ENCODE peak calls at places on chromosomes 5 and 9, in four cellular contexts. One of them, this sample, is unnamed.
A peak's percentile ranks its signal among the peaks of the same experiment; 100 is the strongest.

GRCh38 chr5:59275537-59276276 is 617.8 kb downstream of the PDE4D start:
- DNase-seq in IMR-90: peak; percentile 6
- DNase-seq in mesenchymal stem cell: peak; percentile 82
- DNase-seq in H1: no peak
- DNase-seq in this sample: peak; percentile 46

GRCh38 chr9:114462791-114463190 is 42.5 kb downstream of the WHRN start:
- DNase-seq in IMR-90: no peak
- DNase-seq in mesenchymal stem cell: no peak
- DNase-seq in H1: no peak
- DNase-seq in this sample: no peak

GRCh38 chr9:79575560-79575959 is 3.8 kb downstream of the TLE4 start:
- DNase-seq in IMR-90: no peak
- DNase-seq in mesenchymal stem cell: no peak
- DNase-seq in H1: no peak
- DNase-seq in this sample: no peak

GRCh38 chr5:171162602-171163001 is 146.4 kb upstream of the TLX3 start:
- DNase-seq in IMR-90: peak; percentile 25
- DNase-seq in mesenchymal stem cell: peak; percentile 24
- DNase-seq in H1: peak; percentile 72
- DNase-seq in this sample: peak; percentile 76

GRCh38 chr9:127455299-127455992 is 4.1 kb downstream of the LRSAM1 start:
- DNase-seq in IMR-90: no peak
- DNase-seq in mesenchymal stem cell: no peak
- DNase-seq in H1: no peak
- DNase-seq in this sample: peak; percentile 38

GRCh38 chr5:82406200-82406773 is 128.1 kb upstream of the RPS23 start:
- DNase-seq in IMR-90: peak; percentile 68
- DNase-seq in mesenchymal stem cell: peak; percentile 95
- DNase-seq in H1: no peak
- DNase-seq in this sample: no peak

GRCh38 chr9:8856686-8857329 is 1057.2 kb upstream of the DMAC1 start:
- DNase-seq in IMR-90: no peak
- DNase-seq in mesenchymal stem cell: peak; percentile 26
- DNase-seq in H1: no peak
- DNase-seq in this sample: no peak

GRCh38 chr5:149500922-149501582 is 50.2 kb downstream of the CSNK1A1 start:
- DNase-seq in IMR-90: peak; percentile 94
- DNase-seq in mesenchymal stem cell: peak; percentile 96
- DNase-seq in H1: no peak
- DNase-seq in this sample: no peak

GRCh38 chr5:71872465-71872864 is 153.4 kb downstream of the CARTPT start:
- DNase-seq in IMR-90: no peak
- DNase-seq in mesenchymal stem cell: no peak
- DNase-seq in H1: no peak
- DNase-seq in this sample: no peak

GRCh38 chr9:70304810-70305209 is 46.0 kb downstream of the SMC5 start:
- DNase-seq in IMR-90: no peak
- DNase-seq in mesenchymal stem cell: no peak
- DNase-seq in H1: no peak
- DNase-seq in this sample: no peak

GRCh38 chr5:177098772-177099152 is 12.0 kb downstream of the FGFR4 start:
- DNase-seq in IMR-90: peak; percentile 68
- DNase-seq in mesenchymal stem cell: peak; percentile 82
- DNase-seq in H1: no peak
- DNase-seq in this sample: peak; percentile 32

GRCh38 chr9:91546574-91546973 is 122.9 kb upstream of the NFIL3 start:
- DNase-seq in IMR-90: peak; percentile 81
- DNase-seq in mesenchymal stem cell: no peak
- DNase-seq in H1: no peak
- DNase-seq in this sample: no peak

GRCh38 chr9:120698766-120699165 is 15.5 kb downstream of the MEGF9 start:
- DNase-seq in IMR-90: no peak
- DNase-seq in mesenchymal stem cell: no peak
- DNase-seq in H1: no peak
- DNase-seq in this sample: no peak

GRCh38 chr5:96487859-96488258 is 54.8 kb upstream of the PCSK1 start:
- DNase-seq in IMR-90: no peak
- DNase-seq in mesenchymal stem cell: no peak
- DNase-seq in H1: no peak
- DNase-seq in this sample: no peak

GRCh38 chr9:69762527-69762926 is 2.7 kb upstream of the PTAR1 start:
- DNase-seq in IMR-90: peak; percentile 48
- DNase-seq in mesenchymal stem cell: no peak
- DNase-seq in H1: no peak
- DNase-seq in this sample: no peak

GRCh38 chr9:88534456-88535225 is at the start of gene NXNL2:
- DNase-seq in IMR-90: peak; percentile 82
- DNase-seq in mesenchymal stem cell: peak; percentile 91
- DNase-seq in H1: peak; percentile 96
- DNase-seq in this sample: peak; percentile 93

GRCh38 chr5:168334161-168335094 is 43.0 kb downstream of the WWC1 start:
- DNase-seq in IMR-90: peak; percentile 89
- DNase-seq in mesenchymal stem cell: peak; percentile 17
- DNase-seq in H1: peak; percentile 64
- DNase-seq in this sample: peak; percentile 97

GRCh38 chr5:35240892-35241291 is 10.6 kb upstream of the PRLR start:
- DNase-seq in IMR-90: no peak
- DNase-seq in mesenchymal stem cell: no peak
- DNase-seq in H1: no peak
- DNase-seq in this sample: no peak

GRCh38 chr5:140553657-140554056 is 3.6 kb downstream of the SRA1 start:
- DNase-seq in IMR-90: peak; percentile 40
- DNase-seq in mesenchymal stem cell: peak; percentile 44
- DNase-seq in H1: no peak
- DNase-seq in this sample: no peak

GRCh38 chr9:96050048-96050875 is 174.8 kb downstream of the ERCC6L2 start:
- DNase-seq in IMR-90: no peak
- DNase-seq in mesenchymal stem cell: no peak
- DNase-seq in H1: no peak
- DNase-seq in this sample: no peak
- H2BK15ac ChIP-seq in IMR-90: no peak overlapping the region
- H2BK15ac ChIP-seq in mesenchymal stem cell: no peak overlapping the region
- H2BK15ac ChIP-seq in H1: peak overlapping the region; percentile 46
- H2BK15ac ChIP-seq in this sample: no peak overlapping the region

GRCh38 chr9:125706661-125707539 is at the start of gene MAPKAP1:
- DNase-seq in IMR-90: peak; percentile 95
- DNase-seq in mesenchymal stem cell: peak; percentile 96
- DNase-seq in H1: peak; percentile 97
- DNase-seq in this sample: peak; percentile 98
- H2BK15ac ChIP-seq in IMR-90: peak within 1 kb of the TSS; percentile 63
- H2BK15ac ChIP-seq in mesenchymal stem cell: peak within 1 kb of the TSS; percentile 80
- H2BK15ac ChIP-seq in H1: peak within 1 kb of the TSS; percentile 9
- H2BK15ac ChIP-seq in this sample: no peak within 1 kb of the TSS

DNA sequence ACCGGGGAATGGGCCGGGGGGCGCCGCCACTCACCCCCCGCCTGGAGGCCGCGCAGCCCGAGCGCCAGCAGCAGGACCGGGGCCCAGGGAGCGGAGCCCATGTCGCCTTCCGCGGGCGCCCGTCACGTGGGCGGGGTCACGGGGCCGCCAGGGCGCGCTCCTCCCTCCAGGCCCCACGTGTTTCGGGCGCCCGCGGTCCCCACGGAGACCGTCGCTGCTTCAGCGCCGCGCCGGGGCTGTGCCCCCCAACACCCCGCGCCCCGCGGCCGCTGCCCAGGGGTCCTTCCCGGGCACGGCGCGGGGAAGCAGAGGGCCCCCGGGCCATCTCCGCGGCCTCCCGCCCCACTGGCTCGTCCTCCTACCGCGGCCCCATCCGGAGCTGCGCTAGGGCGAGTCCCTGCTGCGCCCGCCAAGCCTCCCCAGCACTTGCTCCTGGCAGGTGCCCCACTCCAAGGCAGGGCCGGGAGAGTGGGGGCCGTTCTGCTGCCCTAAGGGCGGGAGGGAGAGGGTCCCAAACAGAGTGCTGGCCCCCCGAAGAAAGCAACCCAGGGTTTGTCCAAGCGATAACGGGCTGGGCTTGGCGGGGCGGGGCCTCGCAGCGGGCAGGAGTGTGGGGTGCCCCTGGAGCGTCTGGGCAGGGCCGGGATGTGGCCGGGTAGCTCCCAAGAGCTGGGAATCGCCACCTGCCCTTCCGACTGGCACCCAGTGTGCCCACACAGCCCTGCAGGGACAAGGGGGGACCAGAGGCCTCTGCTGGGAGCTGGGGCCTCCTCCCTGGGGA is at the start of gene DPP7:
- DNase-seq in IMR-90: peak; percentile 16
- DNase-seq in mesenchymal stem cell: peak; percentile 51
- DNase-seq in H1: peak; percentile 69
- DNase-seq in this sample: no peak
- H2BK15ac ChIP-seq in IMR-90: no peak within 1 kb of the TSS
- H2BK15ac ChIP-seq in mesenchymal stem cell: peak within 1 kb of the TSS; percentile 36
- H2BK15ac ChIP-seq in H1: no peak within 1 kb of the TSS
- H2BK15ac ChIP-seq in this sample: no peak within 1 kb of the TSS

DNA sequence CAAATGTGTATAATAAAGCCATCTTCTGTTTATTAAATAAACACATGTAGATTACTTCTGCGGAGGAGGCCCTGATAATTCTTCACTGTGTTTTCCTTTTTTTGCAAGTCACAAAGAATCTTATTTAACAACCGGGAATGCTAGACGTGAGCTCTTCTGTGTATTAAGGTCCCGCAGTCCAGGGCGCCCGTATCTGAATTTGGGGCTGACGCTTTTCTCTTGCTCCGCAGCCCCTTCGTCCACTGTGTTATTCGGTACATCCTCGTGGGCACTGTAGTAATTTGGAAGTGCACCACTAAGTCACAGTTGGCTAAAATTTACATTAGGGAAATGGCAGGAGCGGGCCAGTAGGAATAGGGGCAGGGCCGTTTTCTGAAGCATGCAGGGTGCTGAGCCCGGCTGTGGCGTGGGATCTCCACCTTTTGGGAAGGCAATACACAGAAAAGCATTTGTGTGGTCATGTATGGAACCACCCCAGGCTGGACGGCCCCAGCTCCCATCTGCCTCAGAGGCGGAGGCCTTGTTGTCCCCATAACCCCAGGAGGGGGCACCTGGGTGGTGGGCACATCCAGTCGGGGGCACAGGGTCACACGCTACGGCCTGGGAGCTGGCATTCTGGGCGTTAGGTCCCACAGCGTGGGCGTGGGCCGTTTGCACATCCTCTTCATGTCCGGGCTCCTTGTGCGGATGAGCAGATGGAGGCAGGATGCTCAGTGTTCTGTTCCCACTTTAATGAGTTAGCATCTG is 258.7 kb upstream of the IRX4 start:
- DNase-seq in IMR-90: no peak
- DNase-seq in mesenchymal stem cell: no peak
- DNase-seq in H1: no peak
- DNase-seq in this sample: peak; percentile 19
- H2BK15ac ChIP-seq in IMR-90: no peak overlapping the region
- H2BK15ac ChIP-seq in mesenchymal stem cell: no peak overlapping the region
- H2BK15ac ChIP-seq in H1: no peak overlapping the region
- H2BK15ac ChIP-seq in this sample: no peak overlapping the region

GRCh38 chr9:116421006-116421538 is 266.0 kb upstream of the TRIM32 start:
- DNase-seq in IMR-90: peak; percentile 56
- DNase-seq in mesenchymal stem cell: no peak
- DNase-seq in H1: no peak
- DNase-seq in this sample: no peak
- H2BK15ac ChIP-seq in IMR-90: no peak overlapping the region
- H2BK15ac ChIP-seq in mesenchymal stem cell: no peak overlapping the region
- H2BK15ac ChIP-seq in H1: no peak overlapping the region
- H2BK15ac ChIP-seq in this sample: no peak overlapping the region

DNA sequence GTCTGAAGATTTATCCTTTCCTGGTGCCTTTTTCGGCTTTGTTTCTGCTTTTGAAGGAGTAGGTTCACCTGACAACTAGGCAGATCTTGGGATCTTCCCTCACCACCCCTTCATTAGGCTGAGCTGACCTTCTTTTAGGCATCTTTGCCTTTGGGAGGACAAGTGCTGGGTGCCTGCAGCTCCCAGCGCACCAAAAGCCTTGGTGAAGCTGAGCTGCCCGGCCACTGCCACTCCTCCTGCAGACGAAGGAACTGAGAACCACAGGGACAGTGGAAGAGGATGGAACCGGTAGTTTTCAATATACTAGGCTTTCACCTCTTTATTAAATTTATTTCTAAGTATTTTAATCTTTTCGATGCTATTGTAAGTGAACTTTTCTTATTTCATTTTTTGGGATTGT is 16.8 kb upstream of the MARCOL start:
- DNase-seq in IMR-90: no peak
- DNase-seq in mesenchymal stem cell: no peak
- DNase-seq in H1: no peak
- DNase-seq in this sample: no peak
- H2BK15ac ChIP-seq in IMR-90: no peak overlapping the region
- H2BK15ac ChIP-seq in mesenchymal stem cell: no peak overlapping the region
- H2BK15ac ChIP-seq in H1: no peak overlapping the region
- H2BK15ac ChIP-seq in this sample: no peak overlapping the region

GRCh38 chr5:135490245-135491037 is 38.3 kb upstream of the TIFAB start:
- DNase-seq in IMR-90: no peak
- DNase-seq in mesenchymal stem cell: no peak
- DNase-seq in H1: peak; percentile 75
- DNase-seq in this sample: no peak

GRCh38 chr5:135488727-135489465 is 36.7 kb upstream of the TIFAB start:
- DNase-seq in IMR-90: peak; percentile 73
- DNase-seq in mesenchymal stem cell: peak; percentile 18
- DNase-seq in H1: peak; percentile 84
- DNase-seq in this sample: peak; percentile 91

GRCh38 chr5:135487839-135488514 is 35.8 kb upstream of the TIFAB start:
- DNase-seq in IMR-90: no peak
- DNase-seq in mesenchymal stem cell: no peak
- DNase-seq in H1: no peak
- DNase-seq in this sample: no peak

GRCh38 chr5:135491038-135491551 is 38.9 kb upstream of the TIFAB start:
- DNase-seq in IMR-90: no peak
- DNase-seq in mesenchymal stem cell: no peak
- DNase-seq in H1: no peak
- DNase-seq in this sample: no peak

DNA sequence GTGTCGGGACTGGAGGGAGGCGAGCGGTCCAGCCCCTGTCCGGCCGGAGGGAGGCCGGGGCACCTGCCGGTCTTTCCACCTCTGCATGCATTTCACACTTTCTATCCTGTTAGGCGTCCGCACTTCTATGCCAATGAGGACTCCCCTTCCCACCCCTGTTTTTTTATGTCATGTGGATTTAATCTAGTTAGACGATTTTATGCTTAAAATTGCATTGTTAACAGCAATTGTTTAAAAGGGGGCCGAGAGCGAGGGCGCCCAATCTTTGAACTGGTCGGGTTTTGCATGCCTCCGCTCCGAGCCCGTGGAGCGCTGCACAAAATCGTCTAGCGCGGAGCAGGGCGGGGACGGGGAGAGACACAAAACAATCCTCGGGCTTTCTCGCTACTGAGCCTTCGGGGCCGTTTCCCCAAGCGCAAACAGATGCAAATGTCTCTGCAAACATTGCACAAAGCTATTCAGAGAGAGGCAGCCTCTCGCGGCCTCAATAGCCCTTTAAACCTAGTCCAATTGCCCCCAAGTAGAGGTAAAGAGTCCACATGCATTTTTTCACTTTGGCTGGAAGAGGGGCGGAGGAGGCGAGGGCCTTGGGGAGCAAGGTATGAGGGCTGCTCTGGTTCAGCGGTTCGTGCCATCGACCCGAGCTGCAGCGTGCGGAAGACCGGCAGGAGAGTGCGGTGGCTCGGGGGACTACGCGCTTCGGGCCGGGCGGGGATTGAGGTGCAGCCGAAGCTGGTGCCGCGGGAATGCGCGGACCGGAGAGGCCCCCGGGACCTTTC is 37.5 kb upstream of the TIFAB start:
- DNase-seq in IMR-90: no peak
- DNase-seq in mesenchymal stem cell: no peak
- DNase-seq in H1: peak; percentile 55
- DNase-seq in this sample: peak; percentile 59
- H2BK15ac ChIP-seq in IMR-90: no peak overlapping the region
- H2BK15ac ChIP-seq in mesenchymal stem cell: no peak overlapping the region
- H2BK15ac ChIP-seq in H1: no peak overlapping the region
- H2BK15ac ChIP-seq in this sample: no peak overlapping the region

GRCh38 chr9:129236441-129237145 is 58.5 kb upstream of the IER5L start:
- DNase-seq in IMR-90: no peak
- DNase-seq in mesenchymal stem cell: no peak
- DNase-seq in H1: no peak
- DNase-seq in this sample: no peak
- H2BK15ac ChIP-seq in IMR-90: no peak overlapping the region
- H2BK15ac ChIP-seq in mesenchymal stem cell: peak overlapping the region; percentile 77
- H2BK15ac ChIP-seq in H1: no peak overlapping the region
- H2BK15ac ChIP-seq in this sample: no peak overlapping the region

This sample was measured in H9.